ENCODE peak calls at places on chromosomes 6 and 20, in seven cellular contexts. E is neuronal stem cell, H is H1, T is IMR-90, I is mesenchymal stem cell, A is H9, R is mesendoderm. N is an unnamed sample.

GRCh38 chr6:21664263-21665081 is 70.9 kb downstream of the SOX4 start:
- DNase-seq in R (peak), A (peak), E (peak), T (no peak), H (peak), I (peak), N (peak)

GRCh38 chr6:39451831-39452230 is 129.3 kb upstream of the KCNK16 start:
- DNase-seq in H (peak), E (no peak), I (no peak), A (peak), T (no peak), R (peak), N (peak)

GRCh38 chr6:85394853-85395538 is 54.9 kb upstream of the NT5E start:
- DNase-seq in E (no peak), R (no peak), T (peak), A (no peak), H (no peak), I (peak), N (no peak)

GRCh38 chr6:136510782-136511181 is 39.4 kb downstream of the MAP7 start:
- DNase-seq in A (no peak), E (no peak), R (no peak), H (peak), I (no peak), T (no peak), N (no peak)

GRCh38 chr20:36728986-36729385 is 16.9 kb downstream of the NDRG3 start:
- DNase-seq in E (no peak), T (peak), H (no peak), I (peak), A (peak), R (peak), N (peak)

GRCh38 chr20:51345601-51346101 is 196.9 kb downstream of the NFATC2 start:
- DNase-seq in T (peak), H (no peak), I (peak), A (no peak), E (no peak), R (no peak), N (peak)

GRCh38 chr6:37039958-37040357 is 34.5 kb downstream of the FGD2 start:
- DNase-seq in R (no peak), A (no peak), H (no peak), T (no peak), I (no peak), E (no peak), N (no peak)

GRCh38 chr6:164063346-164063745 is 648.8 kb downstream of the QKI start:
- DNase-seq in E (no peak), R (peak), T (no peak), A (no peak), H (no peak), I (no peak), N (no peak)

GRCh38 chr20:47262008-47262364 is 94.5 kb downstream of the ZMYND8 start:
- DNase-seq in E (no peak), R (no peak), T (no peak), I (no peak), A (no peak), H (no peak), N (no peak)

GRCh38 chr6:130189691-130190459 is 32.9 kb downstream of the SAMD3 start:
- DNase-seq in H (no peak), E (no peak), R (no peak), I (no peak), A (no peak), T (no peak), N (no peak)

GRCh38 chr6:44049163-44049988 is 77.9 kb downstream of the MRPL14 start:
- DNase-seq in T (peak), I (peak), E (no peak), H (no peak), R (no peak), A (no peak), N (no peak)

GRCh38 chr6:143401060-143401426 is 49.5 kb downstream of the ADAT2 start:
- DNase-seq in I (no peak), T (no peak), E (no peak), A (no peak), R (no peak), H (no peak), N (no peak)

GRCh38 chr6:152428126-152428525 is 209.0 kb downstream of the SYNE1 start:
- DNase-seq in R (peak), T (peak), A (peak), H (no peak), I (no peak), E (no peak), N (no peak)

GRCh38 chr20:50654899-50655298 is 36.4 kb downstream of the RIPOR3 start:
- DNase-seq in A (no peak), H (no peak), E (no peak), R (no peak), I (no peak), T (no peak), N (no peak)

GRCh38 chr6:147281895-147282565 is 77.8 kb downstream of the STXBP5 start:
- DNase-seq in I (no peak), T (no peak), A (no peak), R (peak), E (no peak), H (no peak), N (no peak)

GRCh38 chr20:64240243-64241015 is 15.1 kb upstream of the PCMTD2 start:
- DNase-seq in T (no peak), E (no peak), H (no peak), R (no peak), I (no peak), A (no peak), N (no peak)

GRCh38 chr20:31640259-31640658 is 2.5 kb downstream of the COX4I2 start:
- DNase-seq in T (no peak), A (no peak), I (no peak), H (no peak), R (no peak), E (no peak), N (no peak)

GRCh38 chr6:104182811-104183210 is 676.9 kb downstream of the HACE1 start:
- DNase-seq in T (no peak), R (no peak), E (no peak), A (no peak), I (peak), H (no peak), N (peak)

GRCh38 chr6:16415677-16416076 is 177.3 kb downstream of the GMPR start:
- DNase-seq in A (no peak), T (no peak), H (no peak), R (no peak), I (no peak), E (no peak), N (no peak)
- H3K23ac ChIP-seq in A (no peak), T (no peak), H (no peak), R (no peak), I (no peak), E (no peak), N (no peak)

GRCh38 chr6:100116409-100117194 is 122.6 kb upstream of the MCHR2 start:
- DNase-seq in I (peak), E (peak), T (peak), H (peak), R (peak), A (peak), N (peak)
- H3K4me2 ChIP-seq in I (no peak), E (no peak), T (no peak), H (no peak), R (no peak), A (no peak), N (no peak)

GRCh38 chr6:124995131-124995530 is 32.9 kb downstream of the RNF217 start:
- DNase-seq in H (no peak), A (no peak), R (no peak), I (no peak), E (no peak), T (no peak), N (no peak)

GRCh38 chr6:124994648-124995047 is 32.4 kb downstream of the RNF217 start:
- DNase-seq in R (no peak), T (no peak), E (no peak), I (no peak), H (no peak), A (no peak), N (no peak)

GRCh38 chr6:124996411-124996810 is 34.2 kb downstream of the RNF217 start:
- DNase-seq in H (no peak), T (no peak), A (no peak), E (no peak), I (no peak), R (no peak), N (no peak)

GRCh38 chr6:124997196-124997875 is 35.1 kb downstream of the RNF217 start:
- DNase-seq in E (no peak), A (no peak), T (no peak), H (no peak), I (no peak), R (no peak), N (peak)

DNA sequence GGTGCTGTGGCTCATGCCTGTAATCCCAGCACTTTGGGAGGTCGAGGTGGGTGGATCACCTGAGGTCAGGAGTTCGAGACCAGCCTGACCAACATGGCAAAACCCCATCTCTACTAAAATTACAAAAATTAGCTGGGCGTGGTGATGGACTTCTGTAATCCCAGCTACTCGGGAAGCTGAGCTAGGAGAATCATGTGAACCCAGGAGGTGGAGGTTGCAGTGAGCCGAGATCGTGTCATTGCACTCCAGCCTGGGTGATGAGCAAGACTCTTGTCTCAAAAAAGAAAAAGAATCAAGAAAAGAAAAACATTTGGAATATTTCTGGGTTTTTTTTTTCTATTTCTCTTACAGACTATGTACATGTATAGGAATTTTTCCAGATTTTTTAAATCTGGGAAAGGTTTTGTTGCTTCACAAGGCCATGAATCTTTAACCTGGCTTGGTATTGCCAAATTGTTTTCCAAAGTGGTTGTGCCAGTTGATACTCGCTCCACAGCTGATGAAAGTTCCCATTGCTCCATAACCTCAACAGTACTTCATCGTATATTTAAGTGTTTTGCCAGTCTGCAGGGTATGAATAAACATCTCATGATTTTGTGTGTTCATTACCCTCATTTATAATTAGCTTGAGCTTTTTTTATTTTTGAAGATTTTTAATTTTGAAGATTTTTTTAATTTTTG is 33.5 kb downstream of the RNF217 start:
- DNase-seq in H (no peak), T (no peak), E (no peak), R (no peak), A (no peak), I (no peak), N (peak)
- H3K23ac ChIP-seq in H (no peak), T (peak), E (no peak), R (no peak), A (no peak), I (no peak), N (no peak)

DNA sequence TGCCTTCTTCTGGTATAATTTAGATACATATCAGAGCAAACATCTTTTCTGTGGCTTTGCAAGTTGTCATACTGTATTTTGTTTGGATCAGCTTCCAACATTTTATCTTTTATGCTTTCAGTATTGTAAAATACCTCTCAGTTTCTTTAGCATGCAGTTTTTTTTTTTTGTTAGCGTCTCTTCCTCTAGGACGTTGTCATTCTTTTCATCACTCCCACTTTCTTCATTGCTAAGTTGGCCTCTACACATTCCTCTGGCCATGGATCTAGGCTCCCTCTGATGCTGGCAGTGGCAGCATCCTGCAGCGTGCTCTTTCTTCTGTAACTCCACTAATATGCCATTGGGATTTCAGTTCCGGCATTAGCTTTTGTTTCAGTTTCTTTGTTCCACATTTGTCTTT is 21.7 kb downstream of the RPRD1B start:
- DNase-seq in I (no peak), E (no peak), H (no peak), R (no peak), T (no peak), A (no peak), N (no peak)
- H3K4me2 ChIP-seq in I (no peak), E (no peak), H (no peak), R (no peak), T (no peak), A (no peak), N (no peak)

GRCh38 chr6:138948780-138949179 is 39.3 kb downstream of the REPS1 start:
- DNase-seq in R (peak), A (no peak), H (no peak), I (peak), E (no peak), T (no peak), N (no peak)
- H3K23ac ChIP-seq in R (no peak), A (no peak), H (no peak), I (no peak), E (no peak), T (no peak), N (no peak)

GRCh38 chr6:51049288-51049982 is 230.8 kb downstream of the TFAP2B start:
- DNase-seq in E (no peak), A (no peak), T (no peak), H (no peak), I (no peak), R (no peak), N (no peak)

GRCh38 chr6:51049983-51050877 is 231.6 kb downstream of the TFAP2B start:
- DNase-seq in A (no peak), H (no peak), T (no peak), R (no peak), I (no peak), E (peak), N (no peak)

DNA sequence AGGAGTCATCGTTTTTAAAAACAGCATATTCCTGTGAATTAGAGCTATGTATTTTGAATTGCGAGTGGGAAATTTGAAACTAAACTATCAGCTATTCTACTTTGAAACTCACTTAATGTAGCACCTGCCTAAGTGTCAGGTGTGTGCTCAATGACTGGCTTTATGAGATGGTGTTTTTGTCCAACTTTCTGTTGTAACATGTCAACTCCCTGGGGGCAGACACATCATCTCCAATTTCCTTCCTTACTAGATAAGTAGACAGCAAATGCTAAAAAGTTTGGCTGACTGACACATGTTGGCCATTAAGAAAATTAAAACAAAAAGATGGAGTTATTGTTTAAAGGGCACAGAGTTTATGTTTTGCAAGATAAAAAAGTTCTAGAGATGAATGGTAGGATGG is 226.9 kb downstream of the TFAP2B start:
- DNase-seq in R (no peak), T (no peak), H (no peak), I (no peak), A (no peak), E (no peak), N (no peak)
- H3K4me2 ChIP-seq in R (no peak), T (no peak), H (no peak), I (no peak), A (no peak), E (no peak), N (no peak)